ENCODE peak calls at places on chromosomes 13 and 19, in seven cellular contexts. One of them, this sample, is unnamed.
A peak's percentile ranks its signal among the peaks of the same experiment; 100 is the strongest.

GRCh38 chr19:51971624-51972023 is 15.0 kb downstream of the ZNF350 start:
- DNase-seq in heart right ventricle: no peak
- DNase-seq in HFF-Myc: no peak
- DNase-seq in A549: peak; percentile 66
- DNase-seq in CD4-positive, alpha-beta T cell: peak; percentile 8
- DNase-seq in cardiac fibroblast: peak; percentile 20
- DNase-seq in progenitor cell of endocrine pancreas: no peak
- DNase-seq in this sample: peak; percentile 24

GRCh38 chr13:76886005-76886291 is 257 bp downstream of the KCTD12 start:
- DNase-seq in heart right ventricle: no peak
- DNase-seq in progenitor cell of endocrine pancreas: no peak
- DNase-seq in HFF-Myc: no peak
- DNase-seq in cardiac fibroblast: no peak
- DNase-seq in CD4-positive, alpha-beta T cell: no peak
- DNase-seq in A549: no peak
- DNase-seq in this sample: no peak

GRCh38 chr13:75217949-75218348 is 264.0 kb downstream of the TBC1D4 start:
- DNase-seq in A549: no peak
- DNase-seq in HFF-Myc: no peak
- DNase-seq in heart right ventricle: no peak
- DNase-seq in cardiac fibroblast: peak; percentile 70
- DNase-seq in progenitor cell of endocrine pancreas: no peak
- DNase-seq in CD4-positive, alpha-beta T cell: no peak
- DNase-seq in this sample: no peak

GRCh38 chr19:41882568-41883462 is at the start of gene ARHGEF1:
- DNase-seq in CD4-positive, alpha-beta T cell: peak; percentile 67
- DNase-seq in A549: no peak
- DNase-seq in HFF-Myc: no peak
- DNase-seq in heart right ventricle: peak; percentile 79
- DNase-seq in cardiac fibroblast: peak; percentile 39
- DNase-seq in progenitor cell of endocrine pancreas: no peak
- DNase-seq in this sample: peak; percentile 44

GRCh38 chr13:29969286-29969685 is 118.9 kb upstream of the UBL3 start:
- DNase-seq in A549: no peak
- DNase-seq in heart right ventricle: no peak
- DNase-seq in cardiac fibroblast: peak; percentile 85
- DNase-seq in HFF-Myc: peak; percentile 14
- DNase-seq in CD4-positive, alpha-beta T cell: no peak
- DNase-seq in progenitor cell of endocrine pancreas: no peak
- DNase-seq in this sample: no peak

GRCh38 chr13:33999830-34000605 is 182.1 kb downstream of the RFC3 start:
- DNase-seq in A549: no peak
- DNase-seq in progenitor cell of endocrine pancreas: no peak
- DNase-seq in HFF-Myc: no peak
- DNase-seq in cardiac fibroblast: no peak
- DNase-seq in heart right ventricle: no peak
- DNase-seq in CD4-positive, alpha-beta T cell: no peak
- DNase-seq in this sample: no peak

GRCh38 chr13:99871249-99871898 is 100.2 kb downstream of the ZIC5 start:
- DNase-seq in heart right ventricle: no peak
- DNase-seq in A549: no peak
- DNase-seq in cardiac fibroblast: no peak
- DNase-seq in progenitor cell of endocrine pancreas: no peak
- DNase-seq in HFF-Myc: no peak
- DNase-seq in CD4-positive, alpha-beta T cell: no peak
- DNase-seq in this sample: no peak

GRCh38 chr19:28292822-28293500 is 920.0 kb downstream of the UQCRFS1 start:
- DNase-seq in HFF-Myc: no peak
- DNase-seq in A549: no peak
- DNase-seq in cardiac fibroblast: no peak
- DNase-seq in progenitor cell of endocrine pancreas: no peak
- DNase-seq in heart right ventricle: no peak
- DNase-seq in CD4-positive, alpha-beta T cell: no peak
- DNase-seq in this sample: peak; percentile 56

GRCh38 chr13:51643114-51643881 is 59.0 kb downstream of the WDFY2 start:
- DNase-seq in cardiac fibroblast: peak; percentile 83
- DNase-seq in HFF-Myc: peak; percentile 83
- DNase-seq in A549: peak; percentile 66
- DNase-seq in heart right ventricle: no peak
- DNase-seq in CD4-positive, alpha-beta T cell: no peak
- DNase-seq in progenitor cell of endocrine pancreas: no peak
- DNase-seq in this sample: no peak

GRCh38 chr19:23391239-23391638 is 4.0 kb downstream of the ZNF91 start:
- DNase-seq in HFF-Myc: no peak
- DNase-seq in A549: no peak
- DNase-seq in CD4-positive, alpha-beta T cell: no peak
- DNase-seq in progenitor cell of endocrine pancreas: no peak
- DNase-seq in heart right ventricle: no peak
- DNase-seq in cardiac fibroblast: no peak
- DNase-seq in this sample: no peak

GRCh38 chr13:48575014-48575413 is 42.1 kb upstream of the RCBTB2 start:
- DNase-seq in cardiac fibroblast: no peak
- DNase-seq in progenitor cell of endocrine pancreas: no peak
- DNase-seq in heart right ventricle: no peak
- DNase-seq in A549: no peak
- DNase-seq in CD4-positive, alpha-beta T cell: no peak
- DNase-seq in HFF-Myc: no peak
- DNase-seq in this sample: no peak

GRCh38 chr19:7288977-7289376 is 5.2 kb downstream of the INSR start:
- DNase-seq in heart right ventricle: no peak
- DNase-seq in progenitor cell of endocrine pancreas: no peak
- DNase-seq in cardiac fibroblast: no peak
- DNase-seq in A549: no peak
- DNase-seq in HFF-Myc: no peak
- DNase-seq in CD4-positive, alpha-beta T cell: no peak
- DNase-seq in this sample: no peak

GRCh38 chr13:28250542-28250941 is 112.2 kb downstream of the PAN3 start:
- DNase-seq in CD4-positive, alpha-beta T cell: no peak
- DNase-seq in HFF-Myc: no peak
- DNase-seq in heart right ventricle: no peak
- DNase-seq in cardiac fibroblast: no peak
- DNase-seq in A549: no peak
- DNase-seq in progenitor cell of endocrine pancreas: no peak
- DNase-seq in this sample: no peak

GRCh38 chr19:12581100-12581499 is 29.5 kb downstream of the ZNF490 start:
- DNase-seq in progenitor cell of endocrine pancreas: no peak
- DNase-seq in cardiac fibroblast: no peak
- DNase-seq in HFF-Myc: no peak
- DNase-seq in A549: no peak
- DNase-seq in heart right ventricle: no peak
- DNase-seq in CD4-positive, alpha-beta T cell: no peak
- DNase-seq in this sample: no peak

GRCh38 chr13:41985788-41986508 is 25.0 kb upstream of the VWA8 start:
- DNase-seq in A549: peak; percentile 35
- DNase-seq in cardiac fibroblast: peak; percentile 39
- DNase-seq in HFF-Myc: peak; percentile 7
- DNase-seq in CD4-positive, alpha-beta T cell: no peak
- DNase-seq in progenitor cell of endocrine pancreas: no peak
- DNase-seq in heart right ventricle: no peak
- DNase-seq in this sample: no peak

GRCh38 chr19:29567366-29567915 is 38.6 kb upstream of the POP4 start:
- DNase-seq in HFF-Myc: no peak
- DNase-seq in progenitor cell of endocrine pancreas: no peak
- DNase-seq in CD4-positive, alpha-beta T cell: no peak
- DNase-seq in heart right ventricle: no peak
- DNase-seq in cardiac fibroblast: no peak
- DNase-seq in A549: no peak
- DNase-seq in this sample: no peak

GRCh38 chr19:29564574-29565005 is 38.8 kb downstream of the VSTM2B start:
- DNase-seq in cardiac fibroblast: no peak
- DNase-seq in HFF-Myc: no peak
- DNase-seq in A549: no peak
- DNase-seq in heart right ventricle: no peak
- DNase-seq in CD4-positive, alpha-beta T cell: no peak
- DNase-seq in progenitor cell of endocrine pancreas: no peak
- DNase-seq in this sample: no peak

GRCh38 chr19:29565171-29565570 is 39.4 kb downstream of the VSTM2B start:
- DNase-seq in heart right ventricle: no peak
- DNase-seq in HFF-Myc: no peak
- DNase-seq in CD4-positive, alpha-beta T cell: no peak
- DNase-seq in A549: no peak
- DNase-seq in progenitor cell of endocrine pancreas: no peak
- DNase-seq in cardiac fibroblast: no peak
- DNase-seq in this sample: no peak

GRCh38 chr19:29568036-29568788 is 37.9 kb upstream of the POP4 start:
- DNase-seq in A549: no peak
- DNase-seq in CD4-positive, alpha-beta T cell: no peak
- DNase-seq in HFF-Myc: no peak
- DNase-seq in cardiac fibroblast: no peak
- DNase-seq in progenitor cell of endocrine pancreas: no peak
- DNase-seq in heart right ventricle: no peak
- DNase-seq in this sample: no peak

GRCh38 chr19:29566496-29567054 is 39.5 kb upstream of the POP4 start:
- DNase-seq in A549: no peak
- DNase-seq in cardiac fibroblast: no peak
- DNase-seq in HFF-Myc: no peak
- DNase-seq in progenitor cell of endocrine pancreas: no peak
- DNase-seq in heart right ventricle: no peak
- DNase-seq in CD4-positive, alpha-beta T cell: no peak
- DNase-seq in this sample: no peak
- TF ChIP-seq CTCF in A549: no peak
- TF ChIP-seq CTCF in cardiac fibroblast: no peak
- TF ChIP-seq CTCF in HFF-Myc: no peak
- TF ChIP-seq CTCF in progenitor cell of endocrine pancreas: no peak
- TF ChIP-seq CTCF in heart right ventricle: no peak
- TF ChIP-seq CTCF in CD4-positive, alpha-beta T cell: no peak
- TF ChIP-seq CTCF in this sample: no peak

GRCh38 chr19:11254662-11255061 is 7.7 kb downstream of the DOCK6 start:
- DNase-seq in cardiac fibroblast: no peak
- DNase-seq in heart right ventricle: no peak
- DNase-seq in progenitor cell of endocrine pancreas: no peak
- DNase-seq in A549: no peak
- DNase-seq in CD4-positive, alpha-beta T cell: no peak
- DNase-seq in HFF-Myc: no peak
- DNase-seq in this sample: no peak
- TF ChIP-seq CTCF in cardiac fibroblast: no peak
- TF ChIP-seq CTCF in heart right ventricle: no peak
- TF ChIP-seq CTCF in progenitor cell of endocrine pancreas: peak; percentile 28
- TF ChIP-seq CTCF in A549: no peak
- TF ChIP-seq CTCF in CD4-positive, alpha-beta T cell: no peak
- TF ChIP-seq CTCF in HFF-Myc: no peak
- TF ChIP-seq CTCF in this sample: no peak

DNA sequence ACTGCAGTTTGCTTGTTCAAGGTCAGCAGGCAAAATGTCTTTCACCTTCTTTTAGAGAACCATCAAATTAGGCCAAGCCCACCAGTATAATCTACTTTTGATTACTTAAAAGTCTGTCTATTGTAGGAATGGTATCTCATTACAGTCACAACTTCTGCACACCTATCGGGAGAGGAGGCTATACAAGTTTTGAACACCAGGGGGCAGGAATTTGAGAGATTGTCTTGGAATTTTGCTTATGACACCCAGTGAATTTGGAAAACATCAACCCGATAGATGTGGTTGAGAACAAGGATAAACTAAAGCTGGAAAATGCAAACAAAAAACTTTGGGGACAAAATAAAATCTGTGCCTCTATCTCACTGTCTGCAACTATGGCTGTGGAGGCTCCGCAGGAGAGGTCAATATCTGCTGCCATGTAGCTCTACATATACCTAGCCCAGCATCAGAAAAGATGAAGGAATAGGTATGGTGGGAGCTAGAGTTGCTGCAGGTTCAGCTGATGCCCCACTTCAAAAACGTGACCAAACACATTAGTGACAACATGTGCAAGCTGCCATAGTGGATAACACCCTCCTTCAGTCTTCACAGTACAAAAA is 1299.2 kb upstream of the SPRY2 start:
- DNase-seq in HFF-Myc: no peak
- DNase-seq in CD4-positive, alpha-beta T cell: no peak
- DNase-seq in heart right ventricle: no peak
- DNase-seq in progenitor cell of endocrine pancreas: no peak
- DNase-seq in A549: peak; percentile 1
- DNase-seq in cardiac fibroblast: no peak
- DNase-seq in this sample: peak; percentile 20
- TF ChIP-seq CTCF in HFF-Myc: peak; percentile 9
- TF ChIP-seq CTCF in CD4-positive, alpha-beta T cell: no peak
- TF ChIP-seq CTCF in heart right ventricle: no peak
- TF ChIP-seq CTCF in progenitor cell of endocrine pancreas: peak; percentile 43
- TF ChIP-seq CTCF in A549: peak; percentile 8
- TF ChIP-seq CTCF in cardiac fibroblast: peak; percentile 23
- TF ChIP-seq CTCF in this sample: peak; percentile 83

GRCh38 chr13:40629678-40630384 is 36.6 kb downstream of the FOXO1 start:
- DNase-seq in CD4-positive, alpha-beta T cell: no peak
- DNase-seq in A549: no peak
- DNase-seq in cardiac fibroblast: no peak
- DNase-seq in HFF-Myc: no peak
- DNase-seq in progenitor cell of endocrine pancreas: no peak
- DNase-seq in heart right ventricle: no peak
- DNase-seq in this sample: no peak
- TF ChIP-seq CTCF in CD4-positive, alpha-beta T cell: no peak
- TF ChIP-seq CTCF in A549: no peak
- TF ChIP-seq CTCF in cardiac fibroblast: no peak
- TF ChIP-seq CTCF in HFF-Myc: no peak
- TF ChIP-seq CTCF in progenitor cell of endocrine pancreas: no peak
- TF ChIP-seq CTCF in heart right ventricle: no peak
- TF ChIP-seq CTCF in this sample: no peak

GRCh38 chr19:624433-625109 is 8.8 kb downstream of the POLRMT start:
- DNase-seq in HFF-Myc: no peak
- DNase-seq in heart right ventricle: no peak
- DNase-seq in cardiac fibroblast: no peak
- DNase-seq in A549: no peak
- DNase-seq in progenitor cell of endocrine pancreas: no peak
- DNase-seq in CD4-positive, alpha-beta T cell: no peak
- DNase-seq in this sample: no peak
- TF ChIP-seq CTCF in HFF-Myc: no peak
- TF ChIP-seq CTCF in heart right ventricle: no peak
- TF ChIP-seq CTCF in cardiac fibroblast: no peak
- TF ChIP-seq CTCF in A549: no peak
- TF ChIP-seq CTCF in progenitor cell of endocrine pancreas: no peak
- TF ChIP-seq CTCF in CD4-positive, alpha-beta T cell: no peak
- TF ChIP-seq CTCF in this sample: no peak

GRCh38 chr19:38478273-38478971 is 44.9 kb downstream of the RYR1 start:
- DNase-seq in cardiac fibroblast: no peak
- DNase-seq in progenitor cell of endocrine pancreas: no peak
- DNase-seq in CD4-positive, alpha-beta T cell: no peak
- DNase-seq in A549: peak; percentile 79
- DNase-seq in HFF-Myc: no peak
- DNase-seq in heart right ventricle: no peak
- DNase-seq in this sample: no peak
- TF ChIP-seq CTCF in cardiac fibroblast: peak; percentile 10
- TF ChIP-seq CTCF in progenitor cell of endocrine pancreas: peak; percentile 49
- TF ChIP-seq CTCF in CD4-positive, alpha-beta T cell: no peak
- TF ChIP-seq CTCF in A549: peak; percentile 65
- TF ChIP-seq CTCF in HFF-Myc: peak; percentile 27
- TF ChIP-seq CTCF in heart right ventricle: no peak
- TF ChIP-seq CTCF in this sample: no peak

DNA sequence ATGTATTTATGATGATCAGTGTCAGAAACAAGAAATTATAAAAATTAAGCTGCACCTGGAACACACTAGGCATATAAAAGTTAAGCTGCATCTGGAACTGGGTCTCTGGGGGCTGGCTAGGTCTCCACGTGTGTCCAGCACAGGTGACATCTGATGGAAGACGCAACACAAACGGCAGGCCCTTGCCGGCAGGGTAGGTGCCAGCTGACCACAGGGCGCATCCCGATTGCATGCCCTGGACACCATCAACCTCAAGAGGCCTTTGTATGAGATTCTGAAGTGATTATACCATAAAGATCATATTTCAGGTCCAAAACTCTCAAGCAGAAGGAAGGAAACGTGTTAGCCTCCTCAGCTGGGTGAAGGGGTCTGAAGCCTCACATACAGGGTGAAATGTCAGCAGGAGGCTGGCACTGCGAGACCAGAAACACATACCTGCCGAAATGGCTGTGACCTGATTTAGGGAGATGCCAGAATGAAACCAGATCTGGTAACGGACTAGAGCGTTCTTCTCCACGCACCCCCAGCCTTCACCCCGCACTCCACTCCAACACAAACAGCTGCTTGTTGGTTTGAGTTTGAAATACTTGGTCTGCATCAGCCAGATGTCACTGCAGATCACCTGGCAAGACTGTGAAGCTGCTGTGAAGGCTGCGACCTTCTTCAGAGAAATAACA is 37.3 kb downstream of the COL4A1 start:
- DNase-seq in CD4-positive, alpha-beta T cell: no peak
- DNase-seq in cardiac fibroblast: no peak
- DNase-seq in progenitor cell of endocrine pancreas: no peak
- DNase-seq in heart right ventricle: no peak
- DNase-seq in HFF-Myc: no peak
- DNase-seq in A549: no peak
- DNase-seq in this sample: no peak
- TF ChIP-seq CTCF in CD4-positive, alpha-beta T cell: no peak
- TF ChIP-seq CTCF in cardiac fibroblast: no peak
- TF ChIP-seq CTCF in progenitor cell of endocrine pancreas: no peak
- TF ChIP-seq CTCF in heart right ventricle: no peak
- TF ChIP-seq CTCF in HFF-Myc: no peak
- TF ChIP-seq CTCF in A549: no peak
- TF ChIP-seq CTCF in this sample: no peak

This sample was measured in glutamatergic neuron.